ENCODE peak calls at places on chromosomes 1 and 21, in nine cellular contexts. G, Q, I, N, W, T, J, E and C are unnamed samples.
A peak's percentile ranks its signal among the peaks of the same experiment; 100 is the strongest.

GRCh38 chr1:204367956-204368355 is 8.2 kb upstream of the PLEKHA6 start:
- DNase-seq in I (no peak), J (no peak), N (no peak), G (no peak), Q (no peak), T (no peak), E (peak; percentile 64), W (no peak), C (no peak)

GRCh38 chr1:71196685-71197084 is 115.8 kb upstream of the ZRANB2 start:
- DNase-seq in Q (no peak), I (no peak), W (no peak), T (peak; percentile 25), E (peak; percentile 8), J (no peak), G (no peak), N (peak; percentile 6), C (peak; percentile 4)

GRCh38 chr1:170663441-170664282 is at the start of gene PRRX1:
- DNase-seq in G (no peak), T (peak; percentile 46), N (no peak), Q (no peak), J (no peak), I (no peak), W (no peak), E (no peak), C (no peak)

GRCh38 chr1:52552236-52552504 is 722 bp downstream of the TUT4 start:
- DNase-seq in E (peak; percentile 62), W (no peak), G (no peak), J (no peak), N (peak; percentile 51), I (peak; percentile 61), Q (no peak), T (peak; percentile 80), C (no peak)

GRCh38 chr1:10510520-10511493 is 36.1 kb downstream of the PEX14 start:
- DNase-seq in J (no peak), W (peak; percentile 70), T (peak; percentile 94), E (peak; percentile 85), Q (no peak), N (no peak), G (no peak), I (peak; percentile 67), C (peak; percentile 86)

GRCh38 chr1:12064073-12064969 is 1.2 kb downstream of the TNFRSF8 start:
- DNase-seq in I (no peak), J (no peak), N (no peak), T (no peak), Q (no peak), G (no peak), W (no peak), E (no peak), C (no peak)

GRCh38 chr1:53957231-53957818 is 11.2 kb downstream of the LRRC42 start:
- DNase-seq in G (no peak), Q (no peak), N (peak; percentile 22), J (no peak), T (peak; percentile 64), W (no peak), E (peak; percentile 13), I (no peak), C (peak; percentile 94)

GRCh38 chr1:18155881-18156385 is 48.3 kb downstream of the IGSF21 start:
- DNase-seq in N (no peak), Q (no peak), J (no peak), I (no peak), E (no peak), G (peak; percentile 62), W (no peak), T (no peak), C (no peak)

GRCh38 chr1:93700532-93701469 is 19.2 kb upstream of the BCAR3 start:
- DNase-seq in E (no peak), I (no peak), J (no peak), Q (no peak), T (no peak), G (no peak), N (no peak), W (no peak), C (no peak)

GRCh38 chr1:9671377-9672140 is 20.0 kb downstream of the PIK3CD start:
- DNase-seq in N (no peak), J (no peak), W (no peak), G (no peak), Q (no peak), T (peak; percentile 84), E (no peak), I (no peak), C (peak; percentile 44)

GRCh38 chr1:86645866-86646647 is 58.3 kb upstream of the SH3GLB1 start:
- DNase-seq in W (no peak), T (no peak), E (no peak), Q (no peak), G (no peak), I (no peak), J (no peak), N (no peak), C (no peak)

GRCh38 chr1:41613646-41614592 is 129.4 kb upstream of the EDN2 start:
- DNase-seq in N (no peak), W (no peak), Q (no peak), T (peak; percentile 86), G (no peak), I (no peak), E (no peak), J (no peak), C (peak; percentile 95)

GRCh38 chr1:97245682-97246081 is 524.1 kb downstream of the PTBP2 start:
- DNase-seq in E (peak; percentile 26), G (no peak), I (no peak), Q (no peak), N (no peak), T (peak; percentile 16), W (no peak), J (no peak), C (peak; percentile 27)

GRCh38 chr1:245956225-245956624 is 550.9 kb downstream of the SMYD3 start:
- DNase-seq in E (peak; percentile 87), I (peak; percentile 7), T (peak; percentile 55), G (no peak), N (no peak), W (no peak), Q (no peak), J (no peak), C (peak; percentile 53)

GRCh38 chr1:22388666-22389455 is 62.8 kb upstream of the ZBTB40 start:
- DNase-seq in E (no peak), T (no peak), J (no peak), I (no peak), G (no peak), W (no peak), N (no peak), Q (no peak), C (peak; percentile 26)

GRCh38 chr1:194723067-194723466 is 1536.7 kb upstream of the B3GALT2 start:
- DNase-seq in G (no peak), Q (no peak), W (no peak), J (no peak), T (peak; percentile 73), N (no peak), E (no peak), I (no peak), C (peak; percentile 22)

GRCh38 chr1:109113787-109114568 is at the start of gene ELAPOR1:
- DNase-seq in I (peak; percentile 79), E (peak; percentile 7), G (no peak), Q (no peak), W (no peak), J (peak; percentile 24), N (peak; percentile 75), T (peak; percentile 19), C (peak; percentile 49)

GRCh38 chr1:94746635-94747525 is 73.3 kb upstream of the SLC44A3 start:
- DNase-seq in J (no peak), N (no peak), W (no peak), T (no peak), G (no peak), I (no peak), E (no peak), Q (no peak), C (peak; percentile 71)

GRCh38 chr1:168148916-168149315 is 12.2 kb upstream of the GPR161 start:
- DNase-seq in W (peak; percentile 53), T (no peak), N (no peak), I (no peak), E (no peak), J (no peak), Q (no peak), G (no peak), C (no peak)

GRCh38 chr21:35398366-35398982 is 349.4 kb upstream of the RUNX1 start:
- DNase-seq in N (no peak), J (no peak), T (peak; percentile 15), W (no peak), E (peak; percentile 42), G (no peak), I (no peak), Q (no peak), C (no peak)

GRCh38 chr1:29803486-29803885 is 567.2 kb downstream of the PTPRU start:
- DNase-seq in Q (no peak), J (no peak), G (peak; percentile 37), N (no peak), T (no peak), I (no peak), W (no peak), E (no peak), C (no peak)

GRCh38 chr21:42556476-42556875 is 42.8 kb downstream of the SLC37A1 start:
- DNase-seq in T (no peak), N (no peak), J (no peak), E (no peak), G (no peak), Q (no peak), I (no peak), W (no peak), C (no peak)

GRCh38 chr1:223820515-223820858 is 25.3 kb downstream of the TP53BP2 start:
- DNase-seq in I (no peak), N (no peak), G (no peak), E (no peak), T (no peak), W (no peak), J (no peak), Q (no peak), C (no peak)

GRCh38 chr1:39105841-39106765 is 80.0 kb downstream of the NDUFS5 start:
- DNase-seq in I (peak; percentile 53), W (peak; percentile 61), G (no peak), T (no peak), Q (peak; percentile 31), N (peak; percentile 62), J (no peak), E (peak; percentile 50), C (peak; percentile 50)

GRCh38 chr1:8070381-8070811 is 44.3 kb upstream of the ERRFI1 start:
- DNase-seq in E (no peak), J (no peak), N (peak; percentile 63), W (no peak), T (no peak), Q (no peak), G (no peak), I (no peak), C (no peak)

GRCh38 chr1:156458181-156458503 is 42.4 kb downstream of the MEF2D start:
- DNase-seq in T (peak; percentile 81), W (no peak), J (no peak), N (no peak), Q (no peak), E (no peak), G (no peak), I (no peak), C (peak; percentile 71)

GRCh38 chr1:72557446-72558049 is 275.2 kb upstream of the NEGR1 start:
- DNase-seq in E (peak; percentile 5), T (peak; percentile 2), W (no peak), N (peak; percentile 74), J (no peak), G (no peak), Q (no peak), I (no peak), C (peak; percentile 1)

GRCh38 chr1:98963359-98963758 is 41.3 kb downstream of the PLPPR5 start:
- DNase-seq in N (no peak), T (peak; percentile 63), J (no peak), W (no peak), E (no peak), I (no peak), G (no peak), Q (no peak), C (peak; percentile 67)